ENCODE peak calls at places on chromosomes 7 and 10, in six cellular contexts. One of them, this sample, is unnamed.

GRCh38 chr10:92298487-92298886 is 7.5 kb downstream of the MARCHF5 start:
- DNase-seq in RPMI8226: no peak
- DNase-seq in spleen: peak
- DNase-seq in H54: no peak
- DNase-seq in NCI-H1417: no peak
- DNase-seq in stimulated activated CD8-positive, alpha-beta memory T cell treated with anti-CD3 and anti-CD28 coated beads, Interleukin-2, amount 100 ng/mL, for 48 hours: no peak
- DNase-seq in this sample: no peak

GRCh38 chr7:1693419-1693990 is 23.4 kb downstream of the ELFN1 start:
- DNase-seq in RPMI8226: peak
- DNase-seq in spleen: peak
- DNase-seq in H54: no peak
- DNase-seq in NCI-H1417: peak
- DNase-seq in stimulated activated CD8-positive, alpha-beta memory T cell treated with anti-CD3 and anti-CD28 coated beads, Interleukin-2, amount 100 ng/mL, for 48 hours: no peak
- DNase-seq in this sample: no peak

GRCh38 chr10:13449296-13449695 is 79.5 kb downstream of the BEND7 start:
- DNase-seq in RPMI8226: no peak
- DNase-seq in spleen: no peak
- DNase-seq in H54: no peak
- DNase-seq in NCI-H1417: no peak
- DNase-seq in stimulated activated CD8-positive, alpha-beta memory T cell treated with anti-CD3 and anti-CD28 coated beads, Interleukin-2, amount 100 ng/mL, for 48 hours: no peak
- DNase-seq in this sample: no peak

GRCh38 chr10:3805791-3806381 is 20.9 kb upstream of the KLF6 start:
- DNase-seq in RPMI8226: peak
- DNase-seq in spleen: peak
- DNase-seq in H54: no peak
- DNase-seq in NCI-H1417: no peak
- DNase-seq in stimulated activated CD8-positive, alpha-beta memory T cell treated with anti-CD3 and anti-CD28 coated beads, Interleukin-2, amount 100 ng/mL, for 48 hours: no peak
- DNase-seq in this sample: peak

GRCh38 chr7:115747174-115747573 is 283.4 kb downstream of the TFEC start:
- DNase-seq in RPMI8226: peak
- DNase-seq in spleen: no peak
- DNase-seq in H54: no peak
- DNase-seq in NCI-H1417: no peak
- DNase-seq in stimulated activated CD8-positive, alpha-beta memory T cell treated with anti-CD3 and anti-CD28 coated beads, Interleukin-2, amount 100 ng/mL, for 48 hours: no peak
- DNase-seq in this sample: no peak

GRCh38 chr10:110074298-110074697 is 66.5 kb downstream of the ADD3 start:
- DNase-seq in RPMI8226: no peak
- DNase-seq in spleen: peak
- DNase-seq in H54: no peak
- DNase-seq in NCI-H1417: no peak
- DNase-seq in stimulated activated CD8-positive, alpha-beta memory T cell treated with anti-CD3 and anti-CD28 coated beads, Interleukin-2, amount 100 ng/mL, for 48 hours: no peak
- DNase-seq in this sample: no peak

GRCh38 chr10:60662917-60663614 is 115.2 kb upstream of the CDK1 start:
- DNase-seq in RPMI8226: no peak
- DNase-seq in spleen: no peak
- DNase-seq in H54: no peak
- DNase-seq in NCI-H1417: no peak
- DNase-seq in stimulated activated CD8-positive, alpha-beta memory T cell treated with anti-CD3 and anti-CD28 coated beads, Interleukin-2, amount 100 ng/mL, for 48 hours: no peak
- DNase-seq in this sample: no peak

GRCh38 chr10:132518572-132519381 is 18.8 kb upstream of the INPP5A start:
- DNase-seq in RPMI8226: peak
- DNase-seq in spleen: peak
- DNase-seq in H54: no peak
- DNase-seq in NCI-H1417: peak
- DNase-seq in stimulated activated CD8-positive, alpha-beta memory T cell treated with anti-CD3 and anti-CD28 coated beads, Interleukin-2, amount 100 ng/mL, for 48 hours: no peak
- DNase-seq in this sample: no peak

GRCh38 chr10:74194545-74194944 is 43.5 kb downstream of the ADK start:
- DNase-seq in RPMI8226: no peak
- DNase-seq in spleen: no peak
- DNase-seq in H54: no peak
- DNase-seq in NCI-H1417: no peak
- DNase-seq in stimulated activated CD8-positive, alpha-beta memory T cell treated with anti-CD3 and anti-CD28 coated beads, Interleukin-2, amount 100 ng/mL, for 48 hours: no peak
- DNase-seq in this sample: no peak

GRCh38 chr7:133230591-133231194 is 22.2 kb upstream of the EXOC4 start:
- DNase-seq in RPMI8226: peak
- DNase-seq in spleen: no peak
- DNase-seq in H54: peak
- DNase-seq in NCI-H1417: peak
- DNase-seq in stimulated activated CD8-positive, alpha-beta memory T cell treated with anti-CD3 and anti-CD28 coated beads, Interleukin-2, amount 100 ng/mL, for 48 hours: peak
- DNase-seq in this sample: no peak

GRCh38 chr7:87003872-87004798 is 55.3 kb downstream of the ELAPOR2 start:
- DNase-seq in RPMI8226: no peak
- DNase-seq in spleen: no peak
- DNase-seq in H54: no peak
- DNase-seq in NCI-H1417: peak
- DNase-seq in stimulated activated CD8-positive, alpha-beta memory T cell treated with anti-CD3 and anti-CD28 coated beads, Interleukin-2, amount 100 ng/mL, for 48 hours: no peak
- DNase-seq in this sample: no peak

GRCh38 chr10:60236869-60237524 is 152.7 kb downstream of the ANK3 start:
- DNase-seq in RPMI8226: peak
- DNase-seq in spleen: peak
- DNase-seq in H54: peak
- DNase-seq in NCI-H1417: no peak
- DNase-seq in stimulated activated CD8-positive, alpha-beta memory T cell treated with anti-CD3 and anti-CD28 coated beads, Interleukin-2, amount 100 ng/mL, for 48 hours: no peak
- DNase-seq in this sample: peak

GRCh38 chr10:61786728-61787127 is 114.8 kb upstream of the ARID5B start:
- DNase-seq in RPMI8226: peak
- DNase-seq in spleen: no peak
- DNase-seq in H54: peak
- DNase-seq in NCI-H1417: no peak
- DNase-seq in stimulated activated CD8-positive, alpha-beta memory T cell treated with anti-CD3 and anti-CD28 coated beads, Interleukin-2, amount 100 ng/mL, for 48 hours: no peak
- DNase-seq in this sample: peak

GRCh38 chr7:98213874-98214810 is 2.9 kb downstream of the BHLHA15 start:
- DNase-seq in RPMI8226: no peak
- DNase-seq in spleen: peak
- DNase-seq in H54: no peak
- DNase-seq in NCI-H1417: no peak
- DNase-seq in stimulated activated CD8-positive, alpha-beta memory T cell treated with anti-CD3 and anti-CD28 coated beads, Interleukin-2, amount 100 ng/mL, for 48 hours: no peak
- DNase-seq in this sample: no peak

GRCh38 chr10:102801496-102801895 is 35.7 kb downstream of the CYP17A1 start:
- DNase-seq in RPMI8226: no peak
- DNase-seq in spleen: no peak
- DNase-seq in H54: no peak
- DNase-seq in NCI-H1417: no peak
- DNase-seq in stimulated activated CD8-positive, alpha-beta memory T cell treated with anti-CD3 and anti-CD28 coated beads, Interleukin-2, amount 100 ng/mL, for 48 hours: no peak
- DNase-seq in this sample: no peak

GRCh38 chr7:19413444-19413965 is 268.3 kb upstream of the FERD3L start:
- DNase-seq in RPMI8226: no peak
- DNase-seq in spleen: no peak
- DNase-seq in H54: no peak
- DNase-seq in NCI-H1417: peak
- DNase-seq in stimulated activated CD8-positive, alpha-beta memory T cell treated with anti-CD3 and anti-CD28 coated beads, Interleukin-2, amount 100 ng/mL, for 48 hours: no peak
- DNase-seq in this sample: no peak

This sample was measured in T-helper 2 cell treated with Interferon-gamma antibody and Interleukin-4, amounts not matched to agents 5 μg/mL and 100 μg/mL, for 36 hours.